ENCODE peak calls at places on chromosome 18, in five cellular contexts. J is activated effector memory CD4-positive, alpha-beta T cell treated with Interleukin-2 at 50 U/mL for 16 hours; C is fibroblast of lung; U is HFFc6; K is lower leg skin. M is an unnamed sample.

GRCh38 chr18:70452501-70452900 is 163.7 kb downstream of the SOCS6 start:
- DNase-seq in J (no peak), C (no peak), U (no peak), K (no peak), M (no peak)

GRCh38 chr18:14943967-14944636 is 196.1 kb downstream of the ANKRD30B start:
- DNase-seq in J (no peak), C (no peak), U (no peak), K (peak), M (no peak)

GRCh38 chr18:78494204-78494603 is 485.4 kb upstream of the SALL3 start:
- DNase-seq in J (no peak), C (no peak), U (no peak), K (no peak), M (no peak)

GRCh38 chr18:13461488-13461887 is 242.9 kb downstream of the LDLRAD4 start:
- DNase-seq in J (no peak), C (no peak), U (no peak), K (no peak), M (no peak)

GRCh38 chr18:76494181-76494540 is 881 bp downstream of the ZNF516 start:
- DNase-seq in J (no peak), C (peak), U (no peak), K (peak), M (no peak)

GRCh38 chr18:3892141-3892540 is 442.2 kb downstream of the TGIF1 start:
- DNase-seq in J (no peak), C (no peak), U (no peak), K (no peak), M (no peak)

GRCh38 chr18:10020176-10020575 is 106.4 kb downstream of the VAPA start:
- DNase-seq in J (no peak), C (peak), U (no peak), K (no peak), M (no peak)

GRCh38 chr18:22643731-22644130 is 226.0 kb upstream of the CTAGE1 start:
- DNase-seq in J (no peak), C (peak), U (no peak), K (no peak), M (no peak)

GRCh38 chr18:52869942-52870907 is 530.2 kb downstream of the DCC start:
- DNase-seq in J (no peak), C (no peak), U (no peak), K (no peak), M (no peak)

GRCh38 chr18:67862069-67862468 is 345.5 kb upstream of the DSEL start:
- DNase-seq in J (no peak), C (peak), U (peak), K (no peak), M (no peak)

GRCh38 chr18:8990276-8991031 is 112.0 kb upstream of the NDUFV2 start:
- DNase-seq in J (no peak), C (peak), U (no peak), K (peak), M (peak)

GRCh38 chr18:29496276-29496675 is 1319.3 kb upstream of the CDH2 start:
- DNase-seq in J (no peak), C (no peak), U (no peak), K (no peak), M (no peak)

GRCh38 chr18:51077217-51077616 is 47.2 kb downstream of the SMAD4 start:
- DNase-seq in J (no peak), C (peak), U (peak), K (no peak), M (no peak)

GRCh38 chr18:31230495-31230894 is 67.8 kb upstream of the DSC1 start:
- DNase-seq in J (no peak), C (peak), U (no peak), K (no peak), M (no peak)

GRCh38 chr18:35572644-35573043 is 8.9 kb upstream of the GALNT1 start:
- DNase-seq in J (no peak), C (peak), U (no peak), K (no peak), M (no peak)

GRCh38 chr18:55384551-55385275 is 203.3 kb downstream of the TCF4 start:
- DNase-seq in J (no peak), C (peak), U (peak), K (no peak), M (no peak)

GRCh38 chr18:45106331-45106774 is 425.7 kb downstream of the SETBP1 start:
- DNase-seq in J (no peak), C (peak), U (peak), K (no peak), M (peak)

M was measured in Ammon's horn.